ENCODE peak calls at places on chromosomes 6 and 20, in four cellular contexts. One of them, this sample, is unnamed.

GRCh38 chr20:8646026-8646425 is 422.9 kb upstream of the PLCB4 start:
- DNase-seq in A549: no peak
- DNase-seq in HepG2: no peak
- DNase-seq in GM12878: no peak
- DNase-seq in this sample: no peak

GRCh38 chr6:35294308-35294945 is 3.2 kb upstream of the DEF6 start:
- DNase-seq in GM12878: no peak
- DNase-seq in A549: peak; percentile 65
- DNase-seq in HepG2: peak; percentile 62
- DNase-seq in this sample: peak; percentile 82

GRCh38 chr20:1313236-1313964 is 15.5 kb downstream of the SDCBP2 start:
- DNase-seq in A549: peak; percentile 75
- DNase-seq in GM12878: no peak
- DNase-seq in HepG2: peak; percentile 71
- DNase-seq in this sample: peak; percentile 75

GRCh38 chr20:46215913-46216707 is 92.2 kb downstream of the CDH22 start:
- DNase-seq in GM12878: no peak
- DNase-seq in A549: peak; percentile 70
- DNase-seq in HepG2: peak; percentile 55
- DNase-seq in this sample: peak; percentile 78

GRCh38 chr6:130167655-130168054 is 55.1 kb downstream of the SAMD3 start:
- DNase-seq in GM12878: no peak
- DNase-seq in HepG2: no peak
- DNase-seq in A549: no peak
- DNase-seq in this sample: no peak

GRCh38 chr6:11066505-11067347 is 22.6 kb upstream of the ELOVL2 start:
- DNase-seq in A549: no peak
- DNase-seq in GM12878: no peak
- DNase-seq in HepG2: peak; percentile 95
- DNase-seq in this sample: no peak

GRCh38 chr6:85494551-85495337 is 44.9 kb downstream of the NT5E start:
- DNase-seq in GM12878: no peak
- DNase-seq in HepG2: no peak
- DNase-seq in A549: no peak
- DNase-seq in this sample: no peak

GRCh38 chr6:42745083-42745637 is 743 bp downstream of the TBCC start:
- DNase-seq in GM12878: no peak
- DNase-seq in A549: peak; percentile 14
- DNase-seq in HepG2: peak; percentile 27
- DNase-seq in this sample: peak; percentile 43

GRCh38 chr20:25991051-25991755 is 294.6 kb upstream of the ZNF337 start:
- DNase-seq in GM12878: no peak
- DNase-seq in A549: no peak
- DNase-seq in HepG2: no peak
- DNase-seq in this sample: no peak

GRCh38 chr20:16125810-16126209 is 447.4 kb downstream of the KIF16B start:
- DNase-seq in A549: no peak
- DNase-seq in GM12878: no peak
- DNase-seq in HepG2: no peak
- DNase-seq in this sample: no peak

GRCh38 chr6:43970068-43970912 is 157.0 kb downstream of the MRPL14 start:
- DNase-seq in GM12878: no peak
- DNase-seq in HepG2: no peak
- DNase-seq in A549: no peak
- DNase-seq in this sample: no peak

GRCh38 chr20:13510837-13511488 is 127.8 kb downstream of the TASP1 start:
- DNase-seq in GM12878: no peak
- DNase-seq in HepG2: no peak
- DNase-seq in A549: no peak
- DNase-seq in this sample: no peak

GRCh38 chr6:53067799-53068442 is 2.7 kb downstream of the FBXO9 start:
- DNase-seq in A549: no peak
- DNase-seq in HepG2: no peak
- DNase-seq in GM12878: no peak
- DNase-seq in this sample: peak; percentile 67

GRCh38 chr20:38855356-38855755 is 49.9 kb downstream of the PPP1R16B start:
- DNase-seq in HepG2: no peak
- DNase-seq in A549: no peak
- DNase-seq in GM12878: no peak
- DNase-seq in this sample: no peak

GRCh38 chr6:149935668-149936067 is 6.1 kb upstream of the ULBP2 start:
- DNase-seq in GM12878: no peak
- DNase-seq in HepG2: no peak
- DNase-seq in A549: no peak
- DNase-seq in this sample: no peak

DNA sequence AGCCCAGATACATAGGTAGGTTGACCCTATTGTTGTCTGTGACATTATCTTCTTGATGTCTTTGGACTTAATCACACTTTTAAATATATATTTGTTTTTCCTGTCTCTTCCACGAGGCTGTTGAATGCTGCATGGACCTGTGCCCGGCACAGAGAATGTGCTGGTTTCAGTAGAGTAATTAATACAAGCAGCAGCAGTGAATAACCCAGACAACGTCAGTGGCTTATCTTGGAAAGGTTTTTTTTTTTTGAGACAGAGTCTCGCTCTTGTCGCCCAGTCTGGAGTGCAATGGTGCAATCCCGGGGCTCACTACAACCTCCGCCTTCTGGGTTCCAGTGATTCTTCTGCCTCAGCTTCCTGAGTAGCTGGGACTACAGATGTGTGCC is 108.2 kb downstream of the CDH26 start:
- DNase-seq in GM12878: no peak
- DNase-seq in HepG2: no peak
- DNase-seq in A549: no peak
- DNase-seq in this sample: no peak
- TF ChIP-seq CHD4 in GM12878: no peak
- TF ChIP-seq CHD4 in HepG2: no peak
- TF ChIP-seq CHD4 in A549: no peak
- TF ChIP-seq CHD4 in this sample: no peak

GRCh38 chr6:62652692-62653328 is 366.8 kb upstream of the KHDRBS2 start:
- DNase-seq in GM12878: no peak
- DNase-seq in A549: no peak
- DNase-seq in HepG2: no peak
- DNase-seq in this sample: no peak
- TF ChIP-seq CHD4 in GM12878: no peak
- TF ChIP-seq CHD4 in A549: no peak
- TF ChIP-seq CHD4 in HepG2: no peak
- TF ChIP-seq CHD4 in this sample: no peak

GRCh38 chr6:36515844-36516243 is 31.4 kb downstream of the STK38 start:
- DNase-seq in HepG2: no peak
- DNase-seq in GM12878: no peak
- DNase-seq in A549: no peak
- DNase-seq in this sample: no peak
- TF ChIP-seq CHD4 in HepG2: no peak
- TF ChIP-seq CHD4 in GM12878: no peak
- TF ChIP-seq CHD4 in A549: no peak
- TF ChIP-seq CHD4 in this sample: no peak

GRCh38 chr6:22147469-22147815 is 149.4 kb downstream of the PRL start:
- DNase-seq in GM12878: no peak
- DNase-seq in HepG2: no peak
- DNase-seq in A549: no peak
- DNase-seq in this sample: no peak

GRCh38 chr6:22151892-22152291 is 144.9 kb downstream of the PRL start:
- DNase-seq in HepG2: no peak
- DNase-seq in GM12878: no peak
- DNase-seq in A549: no peak
- DNase-seq in this sample: no peak

GRCh38 chr6:22147983-22148797 is 148.6 kb downstream of the PRL start:
- DNase-seq in GM12878: no peak
- DNase-seq in HepG2: peak; percentile 78
- DNase-seq in A549: no peak
- DNase-seq in this sample: no peak

GRCh38 chr6:22149081-22149480 is 147.8 kb downstream of the PRL start:
- DNase-seq in HepG2: no peak
- DNase-seq in A549: no peak
- DNase-seq in GM12878: no peak
- DNase-seq in this sample: no peak

DNA sequence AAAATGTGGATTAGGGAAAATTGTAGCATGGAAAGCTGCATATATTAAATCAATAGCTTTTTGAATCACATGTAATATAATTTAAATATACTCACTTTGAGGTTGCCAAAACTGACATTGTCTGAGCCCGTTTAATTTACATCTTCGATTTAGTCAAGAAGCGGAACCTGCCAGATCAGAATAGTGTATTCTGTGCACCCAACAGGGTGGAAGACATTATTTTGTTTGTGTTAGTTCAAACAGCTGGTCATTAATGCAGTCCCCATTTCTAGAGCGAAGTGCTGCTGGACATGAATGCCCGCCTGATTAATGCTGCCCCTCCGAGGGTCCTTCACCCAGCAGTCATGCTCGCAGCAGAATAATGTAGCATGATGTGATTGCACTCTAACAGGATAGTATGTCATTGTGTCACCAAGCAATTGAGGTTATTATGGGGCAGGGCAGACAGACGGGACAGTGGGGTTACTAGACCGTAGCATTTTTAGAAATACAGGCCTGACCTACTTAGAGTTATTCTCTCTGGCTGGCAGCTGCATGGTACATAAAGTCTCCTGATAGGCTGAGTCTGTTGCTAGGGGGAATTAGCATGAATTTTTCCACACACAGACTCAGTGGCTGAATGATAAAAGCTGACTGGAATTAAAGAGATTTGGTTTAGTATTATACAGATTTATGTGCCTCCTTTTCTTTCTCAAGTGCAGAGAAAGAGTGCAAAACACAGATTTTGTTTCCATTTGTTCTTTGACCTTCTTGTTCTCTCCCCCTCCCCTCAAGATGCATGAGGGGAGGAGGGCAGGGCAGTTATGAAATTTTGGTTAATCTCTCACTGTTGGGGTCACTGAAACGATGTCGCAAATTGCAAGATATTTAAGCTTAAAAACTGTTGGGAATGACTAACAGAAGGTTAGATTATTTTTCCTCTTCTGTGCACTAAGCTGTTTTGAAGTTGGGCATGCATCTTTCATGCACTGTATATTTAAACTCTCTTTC is 147.0 kb downstream of the PRL start:
- DNase-seq in HepG2: no peak
- DNase-seq in GM12878: no peak
- DNase-seq in A549: no peak
- DNase-seq in this sample: no peak
- TF ChIP-seq CHD4 in HepG2: no peak
- TF ChIP-seq CHD4 in GM12878: no peak
- TF ChIP-seq CHD4 in A549: no peak
- TF ChIP-seq CHD4 in this sample: no peak

GRCh38 chr6:124008689-124009371 is 205.2 kb downstream of the NKAIN2 start:
- DNase-seq in GM12878: no peak
- DNase-seq in A549: no peak
- DNase-seq in HepG2: no peak
- DNase-seq in this sample: no peak
- TF ChIP-seq CHD4 in GM12878: no peak
- TF ChIP-seq CHD4 in A549: no peak
- TF ChIP-seq CHD4 in HepG2: no peak
- TF ChIP-seq CHD4 in this sample: no peak